ENCODE peak calls at places on chromosomes 7 and 10, in ten cellular contexts. R is IMR-90, A is foreskin fibroblast, J is GM12865, K is fibroblast of mammary gland, M is fibroblast of lung, U is epithelial cell of esophagus, T is body of pancreas, Z is AG10803, G is neural crest cell. S is an unnamed sample.

GRCh38 chr10:47111329-47111862 is 188.6 kb upstream of the GDF10 start:
- DNase-seq in R (no peak), A (no peak), J (no peak), K (no peak), M (no peak), U (no peak), T (no peak), Z (no peak), G (no peak), S (no peak)

GRCh38 chr7:93231264-93231663 is 902 bp upstream of the VPS50 start:
- DNase-seq in R (no peak), A (no peak), J (no peak), K (peak), M (no peak), U (peak), T (no peak), Z (no peak), G (no peak), S (no peak)

GRCh38 chr10:130012129-130012528 is 48.1 kb upstream of the EBF3 start:
- DNase-seq in R (no peak), A (no peak), J (no peak), K (no peak), M (no peak), U (no peak), T (no peak), Z (no peak), G (no peak), S (no peak)

GRCh38 chr7:5428470-5429252 is 5.0 kb upstream of the TNRC18 start:
- DNase-seq in R (peak), A (peak), J (no peak), K (peak), M (peak), U (peak), T (peak), Z (peak), G (no peak), S (peak)

GRCh38 chr10:126459032-126459831 is 71.0 kb upstream of the ADAM12 start:
- DNase-seq in R (peak), A (peak), J (no peak), K (peak), M (peak), U (peak), T (no peak), Z (peak), G (no peak), S (peak)

GRCh38 chr10:92695679-92696605 is 6.2 kb downstream of the HHEX start:
- DNase-seq in R (peak), A (peak), J (no peak), K (peak), M (peak), U (peak), T (peak), Z (peak), G (no peak), S (peak)

GRCh38 chr7:8363407-8364015 is 69.9 kb upstream of the NXPH1 start:
- DNase-seq in R (no peak), A (no peak), J (no peak), K (no peak), M (no peak), U (peak), T (no peak), Z (no peak), G (no peak), S (no peak)

GRCh38 chr10:129455625-129456024 is 11.4 kb upstream of the MGMT start:
- DNase-seq in R (no peak), A (no peak), J (no peak), K (no peak), M (no peak), U (no peak), T (no peak), Z (no peak), G (no peak), S (no peak)

GRCh38 chr7:144812379-144813283 is 23.2 kb downstream of the TPK1 start:
- DNase-seq in R (no peak), A (no peak), J (peak), K (no peak), M (no peak), U (no peak), T (no peak), Z (no peak), G (no peak), S (no peak)

GRCh38 chr7:118352854-118353453 is 128.4 kb downstream of the ANKRD7 start:
- DNase-seq in R (no peak), A (no peak), J (peak), K (peak), M (peak), U (peak), T (no peak), Z (no peak), G (no peak), S (peak)

GRCh38 chr10:15112657-15113056 is 15.5 kb downstream of the RPP38 start:
- DNase-seq in R (no peak), A (no peak), J (no peak), K (no peak), M (no peak), U (no peak), T (no peak), Z (no peak), G (no peak), S (no peak)

GRCh38 chr7:2242541-2243482 is 786 bp downstream of the NUDT1 start:
- DNase-seq in R (peak), A (peak), J (peak), K (no peak), M (peak), U (no peak), T (no peak), Z (no peak), G (no peak), S (peak)

GRCh38 chr10:110208614-110209398 is 1.4 kb downstream of the MXI1 start:
- DNase-seq in R (peak), A (peak), J (peak), K (peak), M (peak), U (peak), T (peak), Z (peak), G (no peak), S (peak)

GRCh38 chr7:39413866-39414668 is 152.1 kb upstream of the YAE1 start:
- DNase-seq in R (peak), A (peak), J (peak), K (peak), M (peak), U (peak), T (peak), Z (peak), G (peak), S (peak)

GRCh38 chr7:23472974-23473847 is 2.9 kb upstream of the IGF2BP3 start:
- DNase-seq in R (no peak), A (peak), J (no peak), K (no peak), M (no peak), U (no peak), T (no peak), Z (no peak), G (peak), S (peak)

GRCh38 chr10:11902646-11903045 is 79.5 kb downstream of the PROSER2 start:
- DNase-seq in R (no peak), A (no peak), J (no peak), K (no peak), M (no peak), U (no peak), T (no peak), Z (no peak), G (no peak), S (no peak)

GRCh38 chr7:114630186-114630824 is 215.7 kb downstream of the FOXP2 start:
- DNase-seq in R (no peak), A (no peak), J (peak), K (no peak), M (no peak), U (no peak), T (no peak), Z (no peak), G (no peak), S (no peak)

GRCh38 chr10:98041352-98042043 is 11.1 kb upstream of the CRTAC1 start:
- DNase-seq in R (peak), A (peak), J (peak), K (peak), M (peak), U (peak), T (peak), Z (peak), G (peak), S (peak)

GRCh38 chr10:13758302-13758701 is 171.5 kb downstream of the PRPF18 start:
- DNase-seq in R (peak), A (peak), J (peak), K (peak), M (peak), U (peak), T (no peak), Z (peak), G (peak), S (peak)

GRCh38 chr7:128833148-128833938 is 3.1 kb downstream of the FLNC start:
- DNase-seq in R (peak), A (peak), J (no peak), K (peak), M (peak), U (peak), T (no peak), Z (peak), G (no peak), S (peak)

GRCh38 chr10:28248092-28248491 is 54.8 kb downstream of the MPP7 start:
- DNase-seq in R (peak), A (peak), J (no peak), K (peak), M (peak), U (peak), T (no peak), Z (peak), G (no peak), S (peak)

GRCh38 chr10:58457761-58458616 is 54.7 kb upstream of the BICC1 start:
- DNase-seq in R (peak), A (peak), J (no peak), K (peak), M (peak), U (peak), T (peak), Z (peak), G (no peak), S (peak)

GRCh38 chr7:5237286-5237685 is 45.5 kb upstream of the SLC29A4 start:
- DNase-seq in R (peak), A (peak), J (peak), K (peak), M (peak), U (peak), T (peak), Z (peak), G (no peak), S (peak)

GRCh38 chr7:69657331-69657730 is 59.1 kb downstream of the AUTS2 start:
- DNase-seq in R (no peak), A (no peak), J (no peak), K (no peak), M (no peak), U (no peak), T (no peak), Z (no peak), G (no peak), S (no peak)

GRCh38 chr7:130363156-130363847 is 17.0 kb upstream of the CPA1 start:
- DNase-seq in R (peak), A (peak), J (peak), K (peak), M (peak), U (peak), T (no peak), Z (peak), G (no peak), S (peak)

GRCh38 chr10:105634283-105634682 is 993.2 kb downstream of the SORCS3 start:
- DNase-seq in R (no peak), A (no peak), J (no peak), K (no peak), M (no peak), U (no peak), T (no peak), Z (no peak), G (no peak), S (no peak)

GRCh38 chr7:45292481-45292880 is 134.9 kb downstream of the RAMP3 start:
- DNase-seq in R (no peak), A (no peak), J (peak), K (no peak), M (peak), U (no peak), T (no peak), Z (no peak), G (no peak), S (no peak)

GRCh38 chr7:39919646-39920045 is 30.4 kb upstream of the CDK13 start:
- DNase-seq in R (no peak), A (no peak), J (no peak), K (no peak), M (no peak), U (no peak), T (no peak), Z (no peak), G (no peak), S (no peak)

GRCh38 chr7:73717991-73718405 is 1.5 kb downstream of the STX1A start:
- DNase-seq in R (peak), A (peak), J (peak), K (peak), M (peak), U (peak), T (no peak), Z (peak), G (no peak), S (peak)

GRCh38 chr7:73719806-73720169 is 319 bp upstream of the STX1A start:
- DNase-seq in R (no peak), A (no peak), J (no peak), K (no peak), M (no peak), U (no peak), T (peak), Z (no peak), G (no peak), S (no peak)

GRCh38 chr7:73717025-73717807 is 2.3 kb downstream of the STX1A start:
- DNase-seq in R (peak), A (peak), J (no peak), K (peak), M (peak), U (no peak), T (no peak), Z (peak), G (no peak), S (peak)

GRCh38 chr7:73718438-73718881 is 1.0 kb downstream of the STX1A start:
- DNase-seq in R (no peak), A (peak), J (no peak), K (no peak), M (no peak), U (no peak), T (no peak), Z (no peak), G (no peak), S (no peak)

DNA sequence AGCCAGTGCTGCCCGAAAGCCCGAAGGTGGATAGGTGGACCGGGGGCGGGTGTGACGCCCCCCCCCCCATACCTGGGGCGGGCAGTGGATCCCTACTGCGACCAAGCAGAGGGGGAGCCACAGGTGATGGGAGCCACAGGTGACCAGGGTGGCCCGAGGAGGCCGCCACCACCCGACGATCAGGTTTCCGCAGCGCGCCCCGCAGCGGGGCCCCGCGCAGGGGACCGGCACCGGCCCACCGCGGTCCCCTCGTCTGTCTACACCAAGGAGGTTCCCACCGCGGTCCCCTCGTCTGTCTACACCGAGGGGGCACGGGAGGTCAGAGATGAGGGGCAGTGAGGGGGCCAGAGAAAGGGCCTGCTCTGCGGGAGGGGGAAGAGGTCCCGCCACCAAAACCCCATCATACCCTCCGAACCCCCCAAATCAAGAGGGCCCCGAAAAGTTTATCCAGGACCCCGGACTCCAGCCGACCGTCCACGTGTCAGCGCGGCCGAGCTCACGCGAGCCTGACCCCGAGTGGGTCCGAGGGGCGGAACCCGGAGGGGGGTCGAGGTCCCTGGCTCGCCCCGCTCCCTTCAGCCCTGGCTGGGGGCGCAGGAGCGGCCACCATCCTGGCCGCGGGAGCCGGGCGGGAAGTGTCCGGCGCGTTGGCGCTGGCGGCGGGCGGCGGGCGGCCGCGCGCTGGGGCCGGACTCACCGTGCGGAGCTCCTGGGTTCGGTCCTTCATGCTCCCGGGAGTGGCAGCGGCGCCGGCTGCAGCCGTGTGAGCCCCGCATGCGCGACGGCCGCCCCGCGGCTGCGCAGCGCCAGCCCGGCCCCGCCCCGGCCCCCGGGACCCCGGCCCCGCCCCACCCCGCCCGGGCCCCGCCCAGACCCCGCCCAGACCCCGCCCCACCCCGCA is at the start of gene STX1A:
- DNase-seq in R (peak), A (peak), J (peak), K (peak), M (peak), U (peak), T (peak), Z (peak), G (peak), S (peak)
- TF ChIP-seq CTCF in R (no peak), A (no peak), J (no peak), K (no peak), M (no peak), U (no peak), T (no peak), Z (no peak), G (no peak), S (no peak)

GRCh38 chr7:116863168-116863670 is 832 bp downstream of the CAPZA2 start:
- DNase-seq in R (peak), A (peak), J (peak), K (peak), M (peak), U (peak), T (peak), Z (peak), G (no peak), S (peak)
- TF ChIP-seq CTCF in R (no peak), A (no peak), J (no peak), K (peak), M (peak), U (no peak), T (peak), Z (peak), G (peak), S (no peak)

GRCh38 chr7:50793115-50793946 is 10.6 kb upstream of the GRB10 start:
- DNase-seq in R (peak), A (peak), J (no peak), K (peak), M (peak), U (peak), T (peak), Z (peak), G (peak), S (peak)

GRCh38 chr7:50791363-50791762 is 8.7 kb upstream of the GRB10 start:
- DNase-seq in R (no peak), A (peak), J (no peak), K (no peak), M (no peak), U (no peak), T (no peak), Z (no peak), G (no peak), S (no peak)

GRCh38 chr7:50793947-50794570 is 11.4 kb upstream of the GRB10 start:
- DNase-seq in R (no peak), A (no peak), J (no peak), K (no peak), M (no peak), U (no peak), T (no peak), Z (no peak), G (no peak), S (no peak)

GRCh38 chr7:50791921-50792341 is 9.2 kb upstream of the GRB10 start:
- DNase-seq in R (peak), A (peak), J (no peak), K (peak), M (peak), U (peak), T (no peak), Z (peak), G (no peak), S (peak)

GRCh38 chr7:50792342-50793114 is 9.8 kb upstream of the GRB10 start:
- DNase-seq in R (peak), A (peak), J (no peak), K (peak), M (peak), U (peak), T (peak), Z (peak), G (peak), S (peak)
- TF ChIP-seq CTCF in R (no peak), A (no peak), J (no peak), K (no peak), M (no peak), U (no peak), T (no peak), Z (no peak), G (no peak), S (no peak)

DNA sequence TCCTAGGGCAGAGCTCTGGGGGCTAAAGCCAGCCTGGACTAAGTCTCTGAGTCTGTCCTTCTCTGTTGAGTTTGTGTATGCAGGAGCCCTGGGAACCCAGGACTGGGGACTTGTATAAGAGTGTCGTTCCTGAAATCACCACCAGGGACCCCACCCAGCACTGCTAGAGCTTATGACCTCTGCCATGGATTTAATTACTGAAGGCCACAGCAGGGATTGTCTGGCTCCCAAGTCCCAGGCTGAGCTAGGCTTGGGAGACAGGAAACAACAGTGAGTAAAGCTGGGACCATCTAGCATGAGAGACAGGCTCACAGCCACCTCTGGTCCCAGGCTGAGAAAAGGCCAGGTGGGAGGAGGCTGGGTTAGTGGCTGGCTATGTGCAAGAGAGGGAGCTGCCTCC is 1.4 kb upstream of the TSPAN15 start:
- DNase-seq in R (peak), A (peak), J (peak), K (peak), M (no peak), U (peak), T (peak), Z (peak), G (peak), S (peak)
- TF ChIP-seq CTCF in R (peak), A (peak), J (peak), K (peak), M (peak), U (peak), T (peak), Z (peak), G (peak), S (peak)

GRCh38 chr7:123602648-123603047 is 1.0 kb downstream of the ASB15 start:
- DNase-seq in R (no peak), A (no peak), J (no peak), K (no peak), M (no peak), U (no peak), T (no peak), Z (no peak), G (no peak), S (no peak)
- TF ChIP-seq CTCF in R (no peak), A (no peak), J (no peak), K (no peak), M (no peak), U (no peak), T (no peak), Z (no peak), G (no peak), S (no peak)

GRCh38 chr7:107505362-107505761 is 35.5 kb downstream of the GPR22 start:
- DNase-seq in R (no peak), A (no peak), J (no peak), K (no peak), M (no peak), U (no peak), T (peak), Z (no peak), G (no peak), S (no peak)

GRCh38 chr7:107502154-107502553 is 32.3 kb downstream of the GPR22 start:
- DNase-seq in R (no peak), A (no peak), J (no peak), K (no peak), M (no peak), U (no peak), T (no peak), Z (no peak), G (no peak), S (no peak)

GRCh38 chr7:107503667-107504066 is 33.8 kb downstream of the GPR22 start:
- DNase-seq in R (peak), A (no peak), J (no peak), K (no peak), M (no peak), U (no peak), T (no peak), Z (no peak), G (no peak), S (no peak)

GRCh38 chr7:107502797-107503196 is 32.9 kb downstream of the GPR22 start:
- DNase-seq in R (peak), A (no peak), J (no peak), K (no peak), M (peak), U (no peak), T (no peak), Z (no peak), G (no peak), S (no peak)

GRCh38 chr7:107501593-107501992 is 31.7 kb downstream of the GPR22 start:
- DNase-seq in R (peak), A (peak), J (peak), K (peak), M (peak), U (peak), T (peak), Z (peak), G (no peak), S (peak)
- TF ChIP-seq CTCF in R (peak), A (peak), J (peak), K (peak), M (peak), U (peak), T (peak), Z (peak), G (peak), S (peak)